ENCODE peak calls at places on chromosomes 6 and 20, in five cellular contexts. One of them, this sample, is unnamed.

GRCh38 chr20:15916623-15917022 is 656.6 kb downstream of the KIF16B start:
- DNase-seq in stomach: no peak
- DNase-seq in left ventricle myocardium inferior: no peak
- DNase-seq in neural progenitor cell: no peak
- DNase-seq in GM23248: no peak
- DNase-seq in this sample: no peak

GRCh38 chr6:145372671-145373123 is 362.6 kb downstream of the EPM2A start:
- DNase-seq in stomach: peak; percentile 33
- DNase-seq in left ventricle myocardium inferior: peak; percentile 27
- DNase-seq in neural progenitor cell: no peak
- DNase-seq in GM23248: peak; percentile 59
- DNase-seq in this sample: peak; percentile 39

GRCh38 chr20:50330504-50331313 is 140.1 kb downstream of the CEBPB start:
- DNase-seq in stomach: no peak
- DNase-seq in left ventricle myocardium inferior: no peak
- DNase-seq in neural progenitor cell: peak; percentile 60
- DNase-seq in GM23248: no peak
- DNase-seq in this sample: no peak

GRCh38 chr6:14693301-14694192 is 552.3 kb upstream of the JARID2 start:
- DNase-seq in stomach: no peak
- DNase-seq in left ventricle myocardium inferior: no peak
- DNase-seq in neural progenitor cell: peak; percentile 16
- DNase-seq in GM23248: no peak
- DNase-seq in this sample: no peak

GRCh38 chr20:5364136-5364821 is 47.5 kb upstream of the PROKR2 start:
- DNase-seq in stomach: no peak
- DNase-seq in left ventricle myocardium inferior: no peak
- DNase-seq in neural progenitor cell: no peak
- DNase-seq in GM23248: no peak
- DNase-seq in this sample: no peak

GRCh38 chr20:51941503-51941902 is 139.2 kb upstream of the SALL4 start:
- DNase-seq in stomach: no peak
- DNase-seq in left ventricle myocardium inferior: no peak
- DNase-seq in neural progenitor cell: no peak
- DNase-seq in GM23248: no peak
- DNase-seq in this sample: no peak

GRCh38 chr6:86822747-86823146 is 114.6 kb upstream of the HTR1E start:
- DNase-seq in stomach: no peak
- DNase-seq in left ventricle myocardium inferior: no peak
- DNase-seq in neural progenitor cell: no peak
- DNase-seq in GM23248: no peak
- DNase-seq in this sample: no peak

GRCh38 chr6:99613705-99614429 is 7.2 kb downstream of the PRDM13 start:
- DNase-seq in stomach: no peak
- DNase-seq in left ventricle myocardium inferior: no peak
- DNase-seq in neural progenitor cell: peak; percentile 75
- DNase-seq in GM23248: peak; percentile 37
- DNase-seq in this sample: no peak

GRCh38 chr6:80622641-80623040 is 516.2 kb downstream of the BCKDHB start:
- DNase-seq in stomach: peak; percentile 58
- DNase-seq in left ventricle myocardium inferior: peak; percentile 57
- DNase-seq in neural progenitor cell: no peak
- DNase-seq in GM23248: no peak
- DNase-seq in this sample: no peak

GRCh38 chr6:149080511-149080910 is 237.0 kb upstream of the TAB2 start:
- DNase-seq in stomach: no peak
- DNase-seq in left ventricle myocardium inferior: no peak
- DNase-seq in neural progenitor cell: no peak
- DNase-seq in GM23248: peak; percentile 72
- DNase-seq in this sample: no peak

GRCh38 chr6:90187437-90188049 is 109.1 kb downstream of the BACH2 start:
- DNase-seq in stomach: no peak
- DNase-seq in left ventricle myocardium inferior: no peak
- DNase-seq in neural progenitor cell: no peak
- DNase-seq in GM23248: no peak
- DNase-seq in this sample: no peak

GRCh38 chr6:164911873-164912580 is 397.4 kb downstream of the C6orf118 start:
- DNase-seq in stomach: no peak
- DNase-seq in left ventricle myocardium inferior: no peak
- DNase-seq in neural progenitor cell: no peak
- DNase-seq in GM23248: peak; percentile 24
- DNase-seq in this sample: no peak

DNA sequence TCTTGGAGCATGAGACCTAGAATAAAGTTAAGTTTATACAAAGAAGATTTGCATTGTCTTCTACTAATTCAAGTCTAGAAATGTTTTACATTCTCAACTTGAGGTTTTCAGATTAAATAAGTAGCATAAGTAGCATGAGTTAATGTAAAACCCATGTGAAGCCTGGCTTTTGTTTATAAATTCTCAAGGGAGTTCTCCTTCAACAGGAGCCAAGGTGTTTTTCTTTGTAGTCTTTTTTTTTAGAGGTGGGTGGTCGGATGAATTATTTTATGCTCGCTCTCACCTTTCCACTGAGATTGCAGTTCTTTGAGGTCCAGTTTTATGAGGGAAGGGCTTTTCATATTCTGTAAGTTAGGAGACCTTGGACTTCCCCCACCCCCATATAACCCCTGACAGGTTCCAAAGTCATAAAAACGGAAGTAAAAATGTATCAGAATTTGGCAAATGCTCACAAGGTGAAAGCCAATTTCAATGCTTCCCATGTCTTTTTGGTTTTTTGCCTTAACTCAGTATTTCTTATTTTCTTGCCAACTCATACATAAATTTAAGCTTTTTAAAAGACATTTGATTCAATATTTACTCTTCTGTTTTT is 244.3 kb upstream of the ASCC3 start:
- DNase-seq in stomach: no peak
- DNase-seq in left ventricle myocardium inferior: no peak
- DNase-seq in neural progenitor cell: no peak
- DNase-seq in GM23248: no peak
- DNase-seq in this sample: no peak
- H3K4me1 ChIP-seq in stomach: no peaks in the 10 kb centered on the region
- H3K4me1 ChIP-seq in left ventricle myocardium inferior: no peaks in the 10 kb centered on the region
- H3K4me1 ChIP-seq in neural progenitor cell: peaks cover 8% of the 10 kb centered on the region
- H3K4me1 ChIP-seq in GM23248: no peaks in the 10 kb centered on the region
- H3K4me1 ChIP-seq in this sample: no peaks in the 10 kb centered on the region

GRCh38 chr20:63172726-63173125 is 43.2 kb downstream of the YTHDF1 start:
- DNase-seq in stomach: no peak
- DNase-seq in left ventricle myocardium inferior: no peak
- DNase-seq in neural progenitor cell: no peak
- DNase-seq in GM23248: no peak
- DNase-seq in this sample: no peak
- H3K4me1 ChIP-seq in stomach: peaks cover 25% of the 10 kb centered on the region
- H3K4me1 ChIP-seq in left ventricle myocardium inferior: peaks cover 24% of the 10 kb centered on the region
- H3K4me1 ChIP-seq in neural progenitor cell: peaks cover 39% of the 10 kb centered on the region
- H3K4me1 ChIP-seq in GM23248: no peaks in the 10 kb centered on the region
- H3K4me1 ChIP-seq in this sample: no peaks in the 10 kb centered on the region

GRCh38 chr20:62362590-62362940 is 4.5 kb downstream of the LAMA5 start:
- DNase-seq in stomach: no peak
- DNase-seq in left ventricle myocardium inferior: no peak
- DNase-seq in neural progenitor cell: no peak
- DNase-seq in GM23248: no peak
- DNase-seq in this sample: no peak
- H3K4me1 ChIP-seq in stomach: peaks cover 94% of the 10 kb centered on the region
- H3K4me1 ChIP-seq in left ventricle myocardium inferior: peaks cover 93% of the 10 kb centered on the region
- H3K4me1 ChIP-seq in neural progenitor cell: peaks cover 69% of the 10 kb centered on the region
- H3K4me1 ChIP-seq in GM23248: peaks cover 8% of the 10 kb centered on the region
- H3K4me1 ChIP-seq in this sample: peaks cover 14% of the 10 kb centered on the region

GRCh38 chr6:33426590-33427563 is 7.0 kb downstream of the SYNGAP1 start:
- DNase-seq in stomach: no peak
- DNase-seq in left ventricle myocardium inferior: no peak
- DNase-seq in neural progenitor cell: peak; percentile 34
- DNase-seq in GM23248: peak; percentile 62
- DNase-seq in this sample: peak; percentile 46

GRCh38 chr6:33423777-33424176 is 3.9 kb downstream of the SYNGAP1 start:
- DNase-seq in stomach: no peak
- DNase-seq in left ventricle myocardium inferior: no peak
- DNase-seq in neural progenitor cell: no peak
- DNase-seq in GM23248: no peak
- DNase-seq in this sample: no peak

GRCh38 chr6:33427585-33428218 is 7.8 kb downstream of the SYNGAP1 start:
- DNase-seq in stomach: peak; percentile 67
- DNase-seq in left ventricle myocardium inferior: peak; percentile 63
- DNase-seq in neural progenitor cell: peak; percentile 79
- DNase-seq in GM23248: peak; percentile 72
- DNase-seq in this sample: peak; percentile 49

GRCh38 chr6:33425668-33426577 is 6.1 kb downstream of the SYNGAP1 start:
- DNase-seq in stomach: peak; percentile 81
- DNase-seq in left ventricle myocardium inferior: peak; percentile 86
- DNase-seq in neural progenitor cell: peak; percentile 92
- DNase-seq in GM23248: peak; percentile 89
- DNase-seq in this sample: peak; percentile 89

GRCh38 chr6:33424855-33425667 is 5.2 kb downstream of the SYNGAP1 start:
- DNase-seq in stomach: no peak
- DNase-seq in left ventricle myocardium inferior: no peak
- DNase-seq in neural progenitor cell: peak; percentile 24
- DNase-seq in GM23248: no peak
- DNase-seq in this sample: no peak
- H3K4me1 ChIP-seq in stomach: peaks cover 64% of the 10 kb centered on the region
- H3K4me1 ChIP-seq in left ventricle myocardium inferior: peaks cover 60% of the 10 kb centered on the region
- H3K4me1 ChIP-seq in neural progenitor cell: peaks cover 40% of the 10 kb centered on the region
- H3K4me1 ChIP-seq in GM23248: peaks cover 22% of the 10 kb centered on the region
- H3K4me1 ChIP-seq in this sample: peaks cover 59% of the 10 kb centered on the region

GRCh38 chr6:157834549-157834948 is 11.5 kb downstream of the SNX9 start:
- DNase-seq in stomach: no peak
- DNase-seq in left ventricle myocardium inferior: no peak
- DNase-seq in neural progenitor cell: no peak
- DNase-seq in GM23248: no peak
- DNase-seq in this sample: no peak

GRCh38 chr6:157831018-157831369 is 7.9 kb downstream of the SNX9 start:
- DNase-seq in stomach: no peak
- DNase-seq in left ventricle myocardium inferior: no peak
- DNase-seq in neural progenitor cell: no peak
- DNase-seq in GM23248: no peak
- DNase-seq in this sample: no peak

GRCh38 chr6:157831424-157832249 is 8.6 kb downstream of the SNX9 start:
- DNase-seq in stomach: no peak
- DNase-seq in left ventricle myocardium inferior: no peak
- DNase-seq in neural progenitor cell: peak; percentile 68
- DNase-seq in GM23248: no peak
- DNase-seq in this sample: no peak

GRCh38 chr6:157832250-157832967 is 9.4 kb downstream of the SNX9 start:
- DNase-seq in stomach: no peak
- DNase-seq in left ventricle myocardium inferior: no peak
- DNase-seq in neural progenitor cell: no peak
- DNase-seq in GM23248: peak; percentile 69
- DNase-seq in this sample: no peak

GRCh38 chr6:157830354-157831017 is 7.4 kb downstream of the SNX9 start:
- DNase-seq in stomach: no peak
- DNase-seq in left ventricle myocardium inferior: no peak
- DNase-seq in neural progenitor cell: peak; percentile 15
- DNase-seq in GM23248: no peak
- DNase-seq in this sample: no peak
- H3K4me1 ChIP-seq in stomach: peaks cover 78% of the 10 kb centered on the region
- H3K4me1 ChIP-seq in left ventricle myocardium inferior: peaks cover 72% of the 10 kb centered on the region
- H3K4me1 ChIP-seq in neural progenitor cell: peaks cover 54% of the 10 kb centered on the region
- H3K4me1 ChIP-seq in GM23248: peaks cover 43% of the 10 kb centered on the region
- H3K4me1 ChIP-seq in this sample: peaks cover 50% of the 10 kb centered on the region

GRCh38 chr6:110898111-110898510 is 23.5 kb downstream of the AMD1 start:
- DNase-seq in stomach: no peak
- DNase-seq in left ventricle myocardium inferior: no peak
- DNase-seq in neural progenitor cell: no peak
- DNase-seq in GM23248: no peak
- DNase-seq in this sample: no peak

GRCh38 chr6:110897433-110897832 is 22.8 kb downstream of the AMD1 start:
- DNase-seq in stomach: no peak
- DNase-seq in left ventricle myocardium inferior: no peak
- DNase-seq in neural progenitor cell: no peak
- DNase-seq in GM23248: no peak
- DNase-seq in this sample: no peak

GRCh38 chr6:110895907-110896608 is 21.5 kb downstream of the AMD1 start:
- DNase-seq in stomach: no peak
- DNase-seq in left ventricle myocardium inferior: no peak
- DNase-seq in neural progenitor cell: no peak
- DNase-seq in GM23248: no peak
- DNase-seq in this sample: no peak

GRCh38 chr6:110902091-110902490 is 27.5 kb downstream of the AMD1 start:
- DNase-seq in stomach: no peak
- DNase-seq in left ventricle myocardium inferior: no peak
- DNase-seq in neural progenitor cell: no peak
- DNase-seq in GM23248: no peak
- DNase-seq in this sample: no peak

GRCh38 chr6:110900028-110900598 is 25.5 kb downstream of the AMD1 start:
- DNase-seq in stomach: no peak
- DNase-seq in left ventricle myocardium inferior: no peak
- DNase-seq in neural progenitor cell: no peak
- DNase-seq in GM23248: no peak
- DNase-seq in this sample: no peak
- H3K4me1 ChIP-seq in stomach: no peaks in the 10 kb centered on the region
- H3K4me1 ChIP-seq in left ventricle myocardium inferior: no peaks in the 10 kb centered on the region
- H3K4me1 ChIP-seq in neural progenitor cell: no peaks in the 10 kb centered on the region
- H3K4me1 ChIP-seq in GM23248: no peaks in the 10 kb centered on the region
- H3K4me1 ChIP-seq in this sample: no peaks in the 10 kb centered on the region

GRCh38 chr6:35038076-35038475 is 103.1 kb downstream of the TCP11 start:
- DNase-seq in stomach: no peak
- DNase-seq in left ventricle myocardium inferior: no peak
- DNase-seq in neural progenitor cell: no peak
- DNase-seq in GM23248: peak; percentile 61
- DNase-seq in this sample: no peak

GRCh38 chr6:35041086-35041855 is 99.9 kb downstream of the TCP11 start:
- DNase-seq in stomach: no peak
- DNase-seq in left ventricle myocardium inferior: no peak
- DNase-seq in neural progenitor cell: no peak
- DNase-seq in GM23248: no peak
- DNase-seq in this sample: no peak

GRCh38 chr6:35042041-35042440 is 99.1 kb downstream of the TCP11 start:
- DNase-seq in stomach: no peak
- DNase-seq in left ventricle myocardium inferior: no peak
- DNase-seq in neural progenitor cell: no peak
- DNase-seq in GM23248: no peak
- DNase-seq in this sample: no peak

GRCh38 chr6:35042451-35042850 is 98.7 kb downstream of the TCP11 start:
- DNase-seq in stomach: no peak
- DNase-seq in left ventricle myocardium inferior: no peak
- DNase-seq in neural progenitor cell: no peak
- DNase-seq in GM23248: no peak
- DNase-seq in this sample: no peak

DNA sequence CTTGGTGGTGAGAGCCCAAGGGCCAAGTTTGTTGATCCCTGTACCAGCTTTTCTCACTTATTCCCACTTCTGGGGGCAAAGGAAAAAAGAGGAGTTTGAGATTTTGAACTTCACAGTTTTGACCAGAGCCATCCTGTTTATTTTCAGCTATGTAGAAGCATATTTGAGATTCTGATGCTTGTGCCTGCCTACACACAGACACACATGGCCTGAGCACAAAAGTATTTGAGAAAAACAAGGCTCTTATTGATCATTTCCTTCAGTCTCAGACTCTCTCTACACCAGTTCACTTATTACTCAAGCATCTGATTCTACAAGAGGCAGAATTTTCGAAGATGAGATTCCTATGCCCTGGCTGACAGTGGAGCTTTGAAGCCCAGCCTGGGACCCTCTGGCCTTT is 100.7 kb downstream of the TCP11 start:
- DNase-seq in stomach: no peak
- DNase-seq in left ventricle myocardium inferior: no peak
- DNase-seq in neural progenitor cell: no peak
- DNase-seq in GM23248: no peak
- DNase-seq in this sample: no peak
- H3K4me1 ChIP-seq in stomach: peaks cover 89% of the 10 kb centered on the region
- H3K4me1 ChIP-seq in left ventricle myocardium inferior: peaks cover 94% of the 10 kb centered on the region
- H3K4me1 ChIP-seq in neural progenitor cell: peaks cover 52% of the 10 kb centered on the region
- H3K4me1 ChIP-seq in GM23248: peaks cover 20% of the 10 kb centered on the region
- H3K4me1 ChIP-seq in this sample: no peaks in the 10 kb centered on the region

This sample was measured in CD4-positive, CD25-positive, alpha-beta regulatory T cell.